ENCODE peak calls at places on chromosomes 11 and 22, in seven cellular contexts. J, P, F, A, V, Q and T are unnamed samples.

GRCh38 chr22:48883211-48883960 is 944.3 kb downstream of the BRD1 start:
- DNase-seq in J (no peak), P (no peak), F (no peak), A (no peak), V (no peak), Q (no peak), T (no peak)

GRCh38 chr22:39308614-39309363 is 10.6 kb downstream of the RPL3 start:
- DNase-seq in J (peak; percentile 82), P (peak; percentile 58), F (no peak), A (peak; percentile 96), V (peak; percentile 68), Q (peak; percentile 82), T (peak; percentile 99)

GRCh38 chr11:101003468-101003867 is 126.1 kb downstream of the PGR start:
- DNase-seq in J (no peak), P (peak; percentile 13), F (no peak), A (no peak), V (no peak), Q (no peak), T (no peak)

GRCh38 chr11:93487032-93487483 is 56.1 kb downstream of the SMCO4 start:
- DNase-seq in J (no peak), P (no peak), F (no peak), A (no peak), V (no peak), Q (no peak), T (peak; percentile 38)

GRCh38 chr11:64088159-64089026 is 52.7 kb downstream of the FLRT1 start:
- DNase-seq in J (no peak), P (no peak), F (no peak), A (no peak), V (no peak), Q (no peak), T (no peak)

GRCh38 chr22:33569547-33569946 is 350.7 kb downstream of the LARGE1 start:
- DNase-seq in J (no peak), P (no peak), F (no peak), A (no peak), V (no peak), Q (no peak), T (no peak)

GRCh38 chr11:2741377-2742131 is 41.8 kb upstream of the KCNQ1OT1 start:
- DNase-seq in J (no peak), P (no peak), F (no peak), A (peak; percentile 84), V (peak; percentile 67), Q (no peak), T (peak; percentile 94)

GRCh38 chr22:36300396-36301212 is 47.7 kb downstream of the APOL1 start:
- DNase-seq in J (no peak), P (no peak), F (no peak), A (no peak), V (no peak), Q (no peak), T (no peak)

GRCh38 chr11:73288873-73289707 is 17.0 kb downstream of the P2RY6 start:
- DNase-seq in J (no peak), P (peak; percentile 79), F (no peak), A (peak; percentile 79), V (peak; percentile 74), Q (peak; percentile 70), T (peak; percentile 76)

GRCh38 chr22:30424471-30425326 is 869 bp upstream of the MTFP1 start:
- DNase-seq in J (no peak), P (peak; percentile 56), F (peak; percentile 54), A (peak; percentile 64), V (no peak), Q (peak; percentile 73), T (no peak)

GRCh38 chr11:8765294-8765693 is 82.7 kb downstream of the RPL27A start:
- DNase-seq in J (no peak), P (no peak), F (no peak), A (peak; percentile 80), V (no peak), Q (peak; percentile 9), T (peak; percentile 82)

GRCh38 chr11:43937434-43938411 is 4.7 kb upstream of the C11orf96 start:
- DNase-seq in J (no peak), P (no peak), F (no peak), A (peak; percentile 77), V (no peak), Q (no peak), T (peak; percentile 86)

GRCh38 chr22:37564111-37564711 is 3.9 kb downstream of the CDC42EP1 start:
- DNase-seq in J (no peak), P (no peak), F (no peak), A (peak; percentile 45), V (no peak), Q (no peak), T (peak; percentile 69)

GRCh38 chr11:18623707-18624106 is 10.4 kb downstream of the SPTY2D1 start:
- DNase-seq in J (no peak), P (no peak), F (no peak), A (no peak), V (no peak), Q (no peak), T (no peak)

GRCh38 chr11:2929880-2930704 is 872 bp upstream of the PHLDA2 start:
- DNase-seq in J (no peak), P (peak; percentile 59), F (no peak), A (peak; percentile 60), V (peak; percentile 21), Q (peak; percentile 38), T (peak; percentile 61)

GRCh38 chr11:11211888-11212287 is 141.2 kb downstream of the CSNK2A3 start:
- DNase-seq in J (no peak), P (no peak), F (no peak), A (no peak), V (no peak), Q (no peak), T (no peak)

GRCh38 chr11:131229221-131229620 is 141.2 kb upstream of the NTM start:
- DNase-seq in J (no peak), P (no peak), F (no peak), A (no peak), V (no peak), Q (no peak), T (no peak)

GRCh38 chr11:69080361-69080973 is 31.7 kb downstream of the TPCN2 start:
- DNase-seq in J (no peak), P (no peak), F (no peak), A (peak; percentile 26), V (no peak), Q (peak; percentile 8), T (no peak)

GRCh38 chr11:14347494-14347893 is 11.5 kb downstream of the RRAS2 start:
- DNase-seq in J (no peak), P (no peak), F (no peak), A (no peak), V (no peak), Q (no peak), T (no peak)

GRCh38 chr11:88411265-88411664 is 73.7 kb upstream of the CTSC start:
- DNase-seq in J (peak; percentile 38), P (no peak), F (no peak), A (peak; percentile 94), V (no peak), Q (no peak), T (peak; percentile 82)

GRCh38 chr11:1053121-1053901 is 16.8 kb upstream of the MUC6 start:
- DNase-seq in J (no peak), P (peak; percentile 35), F (no peak), A (no peak), V (peak; percentile 13), Q (no peak), T (peak; percentile 35)

GRCh38 chr11:115104851-115105453 is 399.3 kb downstream of the CADM1 start:
- DNase-seq in J (no peak), P (no peak), F (no peak), A (no peak), V (no peak), Q (no peak), T (no peak)

GRCh38 chr11:28461846-28462245 is 353.7 kb downstream of the METTL15 start:
- DNase-seq in J (no peak), P (no peak), F (no peak), A (peak; percentile 59), V (no peak), Q (no peak), T (peak; percentile 20)

GRCh38 chr11:134541951-134542350 is 129.9 kb upstream of the B3GAT1 start:
- DNase-seq in J (no peak), P (no peak), F (no peak), A (no peak), V (no peak), Q (no peak), T (no peak)

GRCh38 chr11:68158580-68158979 is 37.4 kb upstream of the CHKA start:
- DNase-seq in J (no peak), P (no peak), F (no peak), A (no peak), V (no peak), Q (no peak), T (no peak)

GRCh38 chr11:114121744-114122504 is 62.4 kb downstream of the ZBTB16 start:
- DNase-seq in J (no peak), P (no peak), F (no peak), A (no peak), V (no peak), Q (no peak), T (no peak)

GRCh38 chr11:30049214-30049613 is 32.4 kb upstream of the KCNA4 start:
- DNase-seq in J (no peak), P (no peak), F (no peak), A (no peak), V (no peak), Q (no peak), T (no peak)

GRCh38 chr11:62104816-62105610 is 18.8 kb upstream of the INCENP start:
- DNase-seq in J (peak; percentile 55), P (no peak), F (peak; percentile 34), A (peak; percentile 57), V (peak; percentile 67), Q (peak; percentile 78), T (peak; percentile 71)

GRCh38 chr11:26950260-26950719 is 43.6 kb upstream of the FIBIN start:
- DNase-seq in J (no peak), P (no peak), F (no peak), A (peak; percentile 98), V (no peak), Q (no peak), T (peak; percentile 83)

GRCh38 chr11:70593446-70593983 is 195.2 kb downstream of the CTTN start:
- DNase-seq in J (no peak), P (no peak), F (no peak), A (no peak), V (no peak), Q (no peak), T (no peak)

GRCh38 chr22:48431014-48431413 is 1396.7 kb downstream of the BRD1 start:
- DNase-seq in J (no peak), P (no peak), F (no peak), A (no peak), V (no peak), Q (no peak), T (no peak)

GRCh38 chr11:2510626-2511402 is 66.0 kb downstream of the KCNQ1 start:
- DNase-seq in J (no peak), P (no peak), F (no peak), A (no peak), V (peak; percentile 11), Q (no peak), T (no peak)

GRCh38 chr11:12105471-12105870 is 4.9 kb upstream of the MICAL2 start:
- DNase-seq in J (no peak), P (no peak), F (no peak), A (no peak), V (no peak), Q (no peak), T (no peak)

GRCh38 chr22:24096401-24097115 is 84.7 kb upstream of the SUSD2 start:
- DNase-seq in J (no peak), P (no peak), F (no peak), A (no peak), V (no peak), Q (no peak), T (no peak)

GRCh38 chr11:35420371-35420770 is 1.0 kb upstream of the SLC1A2 start:
- DNase-seq in J (no peak), P (no peak), F (no peak), A (peak; percentile 16), V (no peak), Q (no peak), T (no peak)

GRCh38 chr22:38406617-38407016 is 48.4 kb downstream of the KCNJ4 start:
- DNase-seq in J (no peak), P (no peak), F (no peak), A (peak; percentile 30), V (no peak), Q (no peak), T (peak; percentile 31)

GRCh38 chr11:67452141-67452952 is at the start of gene GPR152:
- DNase-seq in J (no peak), P (no peak), F (no peak), A (no peak), V (no peak), Q (no peak), T (no peak)

GRCh38 chr22:17774206-17774927 is at the start of gene BID:
- DNase-seq in J (no peak), P (peak; percentile 38), F (no peak), A (peak; percentile 32), V (no peak), Q (peak; percentile 50), T (no peak)